ENCODE peak calls at places on chromosomes 7 and 10, in four cellular contexts. X is lower leg skin, D is ovary, G is AG10803. F is an unnamed sample.

GRCh38 chr10:63537511-63537910 is 16.3 kb downstream of the REEP3 start:
- DNase-seq in G (no peak), D (no peak), X (no peak), F (no peak)

GRCh38 chr7:64744680-64745079 is 49.5 kb upstream of the ZNF138 start:
- DNase-seq in D (no peak), G (no peak), X (no peak), F (no peak)

GRCh38 chr7:135490783-135491182 is 19.1 kb downstream of the CNOT4 start:
- DNase-seq in G (peak; percentile 10), D (no peak), X (no peak), F (peak; percentile 71)

GRCh38 chr10:14838582-14839304 is 637 bp downstream of the HSPA14 start:
- DNase-seq in G (peak; percentile 12), D (peak; percentile 42), X (peak; percentile 20), F (peak; percentile 16)

GRCh38 chr7:85172530-85172941 is 14.3 kb downstream of the SEMA3D start:
- DNase-seq in D (no peak), X (no peak), G (peak; percentile 86), F (peak; percentile 89)

GRCh38 chr10:6162589-6163356 is 40.0 kb upstream of the PFKFB3 start:
- DNase-seq in X (no peak), G (no peak), D (peak; percentile 77), F (peak; percentile 50)

GRCh38 chr7:139648941-139649425 is 125.5 kb downstream of the CLEC2L start:
- DNase-seq in X (no peak), G (no peak), D (no peak), F (no peak)

GRCh38 chr10:103925591-103925990 is 7.6 kb upstream of the STN1 start:
- DNase-seq in D (no peak), G (no peak), X (no peak), F (no peak)

GRCh38 chr7:92835140-92835850 is 1.1 kb downstream of the CDK6 start:
- DNase-seq in G (peak; percentile 78), D (peak; percentile 34), X (peak; percentile 60), F (peak; percentile 82)

GRCh38 chr10:70193391-70193844 is 23.1 kb upstream of the SAR1A start:
- DNase-seq in D (no peak), X (no peak), G (peak; percentile 42), F (peak; percentile 55)

GRCh38 chr7:5694221-5694754 is 87.2 kb downstream of the RNF216 start:
- DNase-seq in G (peak; percentile 96), D (peak; percentile 62), X (no peak), F (peak; percentile 84)

GRCh38 chr7:80053098-80053497 is 81.5 kb upstream of the GNAI1 start:
- DNase-seq in D (no peak), X (no peak), G (no peak), F (no peak)

GRCh38 chr10:79166312-79166721 is 97.6 kb downstream of the ZMIZ1 start:
- DNase-seq in D (no peak), X (no peak), G (no peak), F (no peak)

GRCh38 chr10:79436850-79437103 is 8.6 kb downstream of the ZCCHC24 start:
- DNase-seq in G (no peak), D (peak; percentile 23), X (no peak), F (no peak)

GRCh38 chr7:80611353-80611752 is 27.1 kb upstream of the CD36 start:
- DNase-seq in D (no peak), G (no peak), X (no peak), F (no peak)

GRCh38 chr7:158531661-158532060 is 56.0 kb downstream of the PTPRN2 start:
- DNase-seq in X (no peak), G (no peak), D (no peak), F (no peak)

GRCh38 chr10:43287056-43288007 is 20.5 kb upstream of the RASGEF1A start:
- DNase-seq in X (no peak), G (no peak), D (no peak), F (peak; percentile 19)

GRCh38 chr7:139075031-139075652 is 34.4 kb downstream of the ZC3HAV1 start:
- DNase-seq in G (peak; percentile 86), X (peak; percentile 77), D (peak; percentile 80), F (peak; percentile 90)

GRCh38 chr7:46571996-46572395 is 650.9 kb upstream of the IGFBP3 start:
- DNase-seq in D (no peak), G (no peak), X (no peak), F (no peak)

GRCh38 chr10:23314835-23315239 is 29.8 kb downstream of the C10orf67 start:
- DNase-seq in G (peak; percentile 80), D (peak; percentile 50), X (peak; percentile 59), F (peak; percentile 90)

GRCh38 chr7:76008156-76008687 is 13.8 kb upstream of the TMEM120A start:
- DNase-seq in X (no peak), G (no peak), D (no peak), F (no peak)

GRCh38 chr7:109926738-109927137 is 1164.2 kb upstream of the LRRN3 start:
- DNase-seq in G (no peak), D (no peak), X (no peak), F (no peak)

GRCh38 chr7:80467069-80467468 is 44.8 kb downstream of the GNAT3 start:
- DNase-seq in D (no peak), X (no peak), G (no peak), F (peak; percentile 58)

GRCh38 chr7:73696372-73696771 is 13.0 kb downstream of the BUD23 start:
- DNase-seq in G (no peak), X (no peak), D (no peak), F (no peak)

GRCh38 chr7:143934526-143935340 is at the start of gene OR2F2:
- DNase-seq in D (no peak), X (no peak), G (peak; percentile 70), F (peak; percentile 85)

GRCh38 chr10:114327537-114328277 is 76.6 kb downstream of the AFAP1L2 start:
- DNase-seq in G (no peak), D (no peak), X (no peak), F (no peak)

DNA sequence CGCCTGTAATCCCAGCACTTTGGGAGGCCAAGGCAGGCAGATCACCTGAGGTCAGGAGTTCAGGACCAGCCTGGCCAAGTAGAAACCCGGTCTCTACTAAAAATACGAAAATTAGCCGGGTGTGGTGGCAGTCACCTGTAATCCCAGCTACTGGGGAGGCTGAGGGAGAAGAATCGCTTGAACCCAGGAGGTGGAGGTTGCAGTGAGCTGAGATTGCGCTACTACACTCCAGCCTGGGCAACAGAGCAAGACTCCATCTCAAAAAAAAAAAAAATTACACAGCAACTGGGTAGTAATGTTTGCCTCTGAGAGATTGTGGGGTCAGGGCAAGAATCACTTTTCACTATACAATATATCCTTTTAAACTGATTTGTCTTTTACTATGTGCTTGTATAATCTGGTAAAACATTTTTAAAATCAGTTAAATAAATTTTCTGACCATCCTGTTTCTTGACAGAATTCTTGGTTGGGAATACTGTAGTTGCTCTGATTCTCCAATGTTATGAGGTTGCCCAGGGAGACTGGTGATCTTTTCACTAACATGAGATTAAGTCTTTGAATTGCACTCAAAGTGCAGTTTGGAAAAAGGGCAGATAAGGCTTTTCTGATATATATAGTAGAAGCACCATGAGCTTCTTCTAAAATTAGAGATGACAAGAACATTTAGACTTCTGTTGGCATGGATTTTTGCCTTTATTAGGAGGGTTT is 1.5 kb downstream of the ENTPD7 start:
- DNase-seq in G (peak; percentile 34), D (no peak), X (no peak), F (peak; percentile 47)
- H3K4me3 ChIP-seq in G (peak overlapping the region; percentile 91), D (no peak overlapping the region), X (no peak overlapping the region), F (no peak overlapping the region)

GRCh38 chr10:49037187-49037586 is 78.1 kb downstream of the VSTM4 start:
- DNase-seq in X (no peak), G (no peak), D (no peak), F (no peak)
- TF ChIP-seq CTCF in X (no peak), G (no peak), D (no peak), F (no peak)

GRCh38 chr10:4051408-4052151 is 266.6 kb upstream of the KLF6 start:
- DNase-seq in G (no peak), X (peak; percentile 21), D (no peak), F (peak; percentile 33)
- H3K4me3 ChIP-seq in G (peak overlapping the region; percentile 2), X (no peak overlapping the region), D (peak overlapping the region; percentile 29), F (peak overlapping the region; percentile 3)

DNA sequence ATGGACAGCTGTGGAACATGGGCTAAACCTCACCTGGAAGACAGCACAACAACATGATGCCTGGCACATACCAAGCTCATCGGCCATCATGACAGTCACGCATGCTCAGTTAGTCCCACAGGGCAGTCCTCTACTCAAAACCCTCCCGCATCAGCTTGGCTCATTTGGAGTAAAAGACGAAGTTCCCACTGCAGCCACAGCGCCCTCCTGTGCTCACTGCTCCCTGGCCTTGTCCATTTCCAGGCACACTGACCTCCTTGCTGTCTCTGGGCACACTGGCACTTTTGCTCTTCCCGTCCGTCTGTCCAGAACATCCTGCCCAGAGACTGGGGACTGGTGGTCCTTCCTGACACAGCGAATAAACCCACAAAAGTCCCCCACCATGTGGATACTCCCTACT is 66.2 kb downstream of the LARP4B start:
- DNase-seq in D (no peak), X (no peak), G (no peak), F (no peak)
- TF ChIP-seq CTCF in D (no peak), X (no peak), G (no peak), F (no peak)

GRCh38 chr10:61993676-61994401 is 92.3 kb downstream of the ARID5B start:
- DNase-seq in X (no peak), D (no peak), G (peak; percentile 51), F (peak; percentile 64)

GRCh38 chr10:61994404-61995031 is 93.0 kb downstream of the ARID5B start:
- DNase-seq in D (no peak), G (no peak), X (no peak), F (no peak)

GRCh38 chr10:61992059-61992460 is 90.6 kb downstream of the ARID5B start:
- DNase-seq in X (no peak), D (peak; percentile 31), G (peak; percentile 44), F (peak; percentile 76)

GRCh38 chr10:61992683-61993629 is 91.5 kb downstream of the ARID5B start:
- DNase-seq in X (peak; percentile 87), D (peak; percentile 70), G (peak; percentile 97), F (peak; percentile 98)

DNA sequence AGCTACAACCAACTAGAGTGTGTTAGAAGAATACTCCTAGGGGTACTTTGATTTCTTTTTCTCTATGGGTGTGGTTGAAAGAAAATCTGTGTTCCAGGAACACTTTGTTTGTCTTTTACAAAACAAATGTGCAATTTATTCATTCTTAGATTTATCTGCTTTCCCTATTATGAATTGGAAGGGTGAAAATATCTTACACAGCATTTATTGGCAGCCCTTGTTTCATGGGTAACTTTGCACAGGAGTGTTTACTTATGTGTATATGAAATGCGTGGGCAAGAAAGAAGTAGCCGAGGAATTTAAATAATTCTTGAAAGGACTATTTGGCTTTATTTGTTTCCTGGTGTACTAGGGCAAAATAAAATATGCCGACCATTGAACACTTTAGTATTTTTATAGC is 93.6 kb downstream of the ARID5B start:
- DNase-seq in D (no peak), G (no peak), X (no peak), F (no peak)
- H3K4me3 ChIP-seq in D (no peak overlapping the region), G (no peak overlapping the region), X (no peak overlapping the region), F (no peak overlapping the region)

F was measured in fibroblast of pulmonary artery.